ENCODE peak calls at places on chromosomes 11 and 22, in six cellular contexts. One of them, this sample, is unnamed. For H3K4me1, the result is how much of the 10 kb centered on the place peaks cover.

GRCh38 chr22:32896951-32897350 is 95.4 kb downstream of the TIMP3 start:
- DNase-seq in Peyer's patch: no peak
- DNase-seq in stomach: no peak
- DNase-seq in heart right ventricle: no peak
- DNase-seq in MM.1S: no peak
- DNase-seq in transverse colon: no peak
- DNase-seq in this sample: no peak

GRCh38 chr11:58060939-58061672 is 30.4 kb downstream of the OR6Q1 start:
- DNase-seq in Peyer's patch: no peak
- DNase-seq in stomach: no peak
- DNase-seq in heart right ventricle: no peak
- DNase-seq in MM.1S: no peak
- DNase-seq in transverse colon: no peak
- DNase-seq in this sample: no peak

GRCh38 chr11:46948378-46949131 is 12.0 kb downstream of the CSTPP1 start:
- DNase-seq in Peyer's patch: no peak
- DNase-seq in stomach: no peak
- DNase-seq in heart right ventricle: no peak
- DNase-seq in MM.1S: no peak
- DNase-seq in transverse colon: peak
- DNase-seq in this sample: no peak

GRCh38 chr11:109552376-109552775 is 130.4 kb downstream of the C11orf87 start:
- DNase-seq in Peyer's patch: no peak
- DNase-seq in stomach: no peak
- DNase-seq in heart right ventricle: no peak
- DNase-seq in MM.1S: no peak
- DNase-seq in transverse colon: no peak
- DNase-seq in this sample: no peak

GRCh38 chr11:100525635-100526034 is 161.5 kb upstream of the ARHGAP42 start:
- DNase-seq in Peyer's patch: no peak
- DNase-seq in stomach: no peak
- DNase-seq in heart right ventricle: no peak
- DNase-seq in MM.1S: no peak
- DNase-seq in transverse colon: no peak
- DNase-seq in this sample: no peak

GRCh38 chr11:64086263-64086938 is 50.7 kb downstream of the FLRT1 start:
- DNase-seq in Peyer's patch: no peak
- DNase-seq in stomach: peak
- DNase-seq in heart right ventricle: peak
- DNase-seq in MM.1S: no peak
- DNase-seq in transverse colon: peak
- DNase-seq in this sample: no peak

GRCh38 chr11:3126207-3126865 is 38.8 kb downstream of the OSBPL5 start:
- DNase-seq in Peyer's patch: peak
- DNase-seq in stomach: no peak
- DNase-seq in heart right ventricle: peak
- DNase-seq in MM.1S: no peak
- DNase-seq in transverse colon: peak
- DNase-seq in this sample: no peak

GRCh38 chr22:32204856-32205722 is at the start of gene RFPL2:
- DNase-seq in Peyer's patch: peak
- DNase-seq in stomach: no peak
- DNase-seq in heart right ventricle: no peak
- DNase-seq in MM.1S: no peak
- DNase-seq in transverse colon: peak
- DNase-seq in this sample: no peak

GRCh38 chr11:132623496-132623895 is 908.8 kb downstream of the OPCML start:
- DNase-seq in Peyer's patch: no peak
- DNase-seq in stomach: no peak
- DNase-seq in heart right ventricle: no peak
- DNase-seq in MM.1S: no peak
- DNase-seq in transverse colon: no peak
- DNase-seq in this sample: no peak

GRCh38 chr11:7595016-7595869 is 78.1 kb downstream of the CYB5R2 start:
- DNase-seq in Peyer's patch: no peak
- DNase-seq in stomach: no peak
- DNase-seq in heart right ventricle: no peak
- DNase-seq in MM.1S: no peak
- DNase-seq in transverse colon: no peak
- DNase-seq in this sample: no peak

GRCh38 chr11:117443269-117444186 is 115.9 kb downstream of the CEP164 start:
- DNase-seq in Peyer's patch: peak
- DNase-seq in stomach: peak
- DNase-seq in heart right ventricle: peak
- DNase-seq in MM.1S: no peak
- DNase-seq in transverse colon: peak
- DNase-seq in this sample: no peak

GRCh38 chr11:42766191-42766590 is 545.6 kb upstream of the API5 start:
- DNase-seq in Peyer's patch: no peak
- DNase-seq in stomach: no peak
- DNase-seq in heart right ventricle: no peak
- DNase-seq in MM.1S: no peak
- DNase-seq in transverse colon: no peak
- DNase-seq in this sample: no peak

GRCh38 chr11:3138178-3139085 is 26.7 kb downstream of the OSBPL5 start:
- DNase-seq in Peyer's patch: no peak
- DNase-seq in stomach: no peak
- DNase-seq in heart right ventricle: no peak
- DNase-seq in MM.1S: no peak
- DNase-seq in transverse colon: no peak
- DNase-seq in this sample: no peak

GRCh38 chr11:69640995-69641581 is at the start of gene CCND1:
- DNase-seq in Peyer's patch: peak
- DNase-seq in stomach: peak
- DNase-seq in heart right ventricle: peak
- DNase-seq in MM.1S: peak
- DNase-seq in transverse colon: peak
- DNase-seq in this sample: peak

GRCh38 chr22:25027959-25028840 is 75.7 kb downstream of the KIAA1671 start:
- DNase-seq in Peyer's patch: peak
- DNase-seq in stomach: no peak
- DNase-seq in heart right ventricle: peak
- DNase-seq in MM.1S: no peak
- DNase-seq in transverse colon: peak
- DNase-seq in this sample: no peak

GRCh38 chr11:58628446-58628845 is 6.0 kb downstream of the CNTF start:
- DNase-seq in Peyer's patch: no peak
- DNase-seq in stomach: no peak
- DNase-seq in heart right ventricle: peak
- DNase-seq in MM.1S: no peak
- DNase-seq in transverse colon: no peak
- DNase-seq in this sample: no peak

GRCh38 chr11:12434255-12434654 is 56.9 kb downstream of the PARVA start:
- DNase-seq in Peyer's patch: no peak
- DNase-seq in stomach: no peak
- DNase-seq in heart right ventricle: no peak
- DNase-seq in MM.1S: no peak
- DNase-seq in transverse colon: no peak
- DNase-seq in this sample: no peak

GRCh38 chr11:62054484-62055121 is 69.2 kb upstream of the INCENP start:
- DNase-seq in Peyer's patch: peak
- DNase-seq in stomach: peak
- DNase-seq in heart right ventricle: no peak
- DNase-seq in MM.1S: peak
- DNase-seq in transverse colon: peak
- DNase-seq in this sample: no peak

GRCh38 chr11:104917259-104918112 is 19.2 kb upstream of the CASP12 start:
- DNase-seq in Peyer's patch: no peak
- DNase-seq in stomach: no peak
- DNase-seq in heart right ventricle: no peak
- DNase-seq in MM.1S: no peak
- DNase-seq in transverse colon: no peak
- DNase-seq in this sample: no peak

GRCh38 chr11:131724436-131724995 is 354.1 kb downstream of the NTM start:
- DNase-seq in Peyer's patch: no peak
- DNase-seq in stomach: no peak
- DNase-seq in heart right ventricle: no peak
- DNase-seq in MM.1S: no peak
- DNase-seq in transverse colon: no peak
- DNase-seq in this sample: no peak

GRCh38 chr11:7637447-7638157 is 35.7 kb downstream of the CYB5R2 start:
- DNase-seq in Peyer's patch: no peak
- DNase-seq in stomach: no peak
- DNase-seq in heart right ventricle: peak
- DNase-seq in MM.1S: no peak
- DNase-seq in transverse colon: no peak
- DNase-seq in this sample: no peak

GRCh38 chr11:126992065-126992803 is 8.3 kb downstream of the KIRREL3 start:
- DNase-seq in Peyer's patch: no peak
- DNase-seq in stomach: no peak
- DNase-seq in heart right ventricle: no peak
- DNase-seq in MM.1S: no peak
- DNase-seq in transverse colon: no peak
- DNase-seq in this sample: no peak

GRCh38 chr11:126992804-126993111 is 7.8 kb downstream of the KIRREL3 start:
- DNase-seq in Peyer's patch: no peak
- DNase-seq in stomach: no peak
- DNase-seq in heart right ventricle: no peak
- DNase-seq in MM.1S: no peak
- DNase-seq in transverse colon: no peak
- DNase-seq in this sample: no peak

GRCh38 chr11:126990716-126991480 is 9.7 kb downstream of the KIRREL3 start:
- DNase-seq in Peyer's patch: no peak
- DNase-seq in stomach: no peak
- DNase-seq in heart right ventricle: no peak
- DNase-seq in MM.1S: no peak
- DNase-seq in transverse colon: no peak
- DNase-seq in this sample: no peak

GRCh38 chr11:126989942-126990715 is 10.4 kb downstream of the KIRREL3 start:
- DNase-seq in Peyer's patch: peak
- DNase-seq in stomach: peak
- DNase-seq in heart right ventricle: peak
- DNase-seq in MM.1S: peak
- DNase-seq in transverse colon: peak
- DNase-seq in this sample: peak

DNA sequence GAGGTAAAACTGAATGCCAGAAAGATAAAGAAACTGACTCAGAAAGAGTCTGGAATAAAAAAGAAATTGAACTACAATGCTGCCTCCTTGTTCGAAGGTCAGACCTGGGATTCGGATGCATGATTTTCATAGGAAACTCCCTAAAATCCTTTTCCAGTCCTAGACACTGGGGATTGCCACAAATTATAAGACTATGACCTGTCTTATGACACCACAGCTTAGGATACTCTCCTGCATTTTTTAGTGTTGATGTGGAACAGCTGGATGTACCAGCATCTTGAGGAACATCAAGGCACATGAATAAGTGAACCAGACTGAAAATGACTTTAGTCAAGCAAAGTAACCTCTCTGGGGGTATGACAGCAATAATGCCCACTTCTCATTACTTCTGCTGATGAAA is 9.0 kb downstream of the KIRREL3 start:
- DNase-seq in Peyer's patch: no peak
- DNase-seq in stomach: no peak
- DNase-seq in heart right ventricle: no peak
- DNase-seq in MM.1S: no peak
- DNase-seq in transverse colon: no peak
- DNase-seq in this sample: no peak
- H3K4me1 ChIP-seq in Peyer's patch: under half
- H3K4me1 ChIP-seq in stomach: under half
- H3K4me1 ChIP-seq in heart right ventricle: under half
- H3K4me1 ChIP-seq in MM.1S: under half
- H3K4me1 ChIP-seq in transverse colon: under half
- H3K4me1 ChIP-seq in this sample: under half

GRCh38 chr22:30892731-30893221 is 75.8 kb downstream of the MORC2 start:
- DNase-seq in Peyer's patch: no peak
- DNase-seq in stomach: peak
- DNase-seq in heart right ventricle: no peak
- DNase-seq in MM.1S: no peak
- DNase-seq in transverse colon: no peak
- DNase-seq in this sample: no peak

GRCh38 chr22:30893434-30894370 is 74.9 kb downstream of the MORC2 start:
- DNase-seq in Peyer's patch: no peak
- DNase-seq in stomach: peak
- DNase-seq in heart right ventricle: no peak
- DNase-seq in MM.1S: no peak
- DNase-seq in transverse colon: peak
- DNase-seq in this sample: no peak

GRCh38 chr22:30892286-30892685 is 76.3 kb downstream of the MORC2 start:
- DNase-seq in Peyer's patch: peak
- DNase-seq in stomach: peak
- DNase-seq in heart right ventricle: peak
- DNase-seq in MM.1S: no peak
- DNase-seq in transverse colon: no peak
- DNase-seq in this sample: no peak

GRCh38 chr22:30891781-30892180 is 76.8 kb downstream of the MORC2 start:
- DNase-seq in Peyer's patch: no peak
- DNase-seq in stomach: no peak
- DNase-seq in heart right ventricle: no peak
- DNase-seq in MM.1S: no peak
- DNase-seq in transverse colon: no peak
- DNase-seq in this sample: no peak

GRCh38 chr22:30894371-30894740 is 74.2 kb downstream of the MORC2 start:
- DNase-seq in Peyer's patch: no peak
- DNase-seq in stomach: no peak
- DNase-seq in heart right ventricle: no peak
- DNase-seq in MM.1S: no peak
- DNase-seq in transverse colon: no peak
- DNase-seq in this sample: no peak
- H3K27ac ChIP-seq in Peyer's patch: no peak
- H3K27ac ChIP-seq in stomach: no peak
- H3K27ac ChIP-seq in heart right ventricle: no peak
- H3K27ac ChIP-seq in MM.1S: no peak
- H3K27ac ChIP-seq in transverse colon: no peak
- H3K27ac ChIP-seq in this sample: no peak

GRCh38 chr22:20551805-20552449 is 44.5 kb downstream of the MED15 start:
- DNase-seq in Peyer's patch: no peak
- DNase-seq in stomach: no peak
- DNase-seq in heart right ventricle: peak
- DNase-seq in MM.1S: no peak
- DNase-seq in transverse colon: no peak
- DNase-seq in this sample: no peak
- H3K4me1 ChIP-seq in Peyer's patch: under half
- H3K4me1 ChIP-seq in stomach: half or more
- H3K4me1 ChIP-seq in heart right ventricle: half or more
- H3K4me1 ChIP-seq in MM.1S: under half
- H3K4me1 ChIP-seq in transverse colon: under half
- H3K4me1 ChIP-seq in this sample: half or more

GRCh38 chr11:9176550-9176949 is 85.2 kb upstream of the SCUBE2 start:
- DNase-seq in Peyer's patch: no peak
- DNase-seq in stomach: no peak
- DNase-seq in heart right ventricle: no peak
- DNase-seq in MM.1S: no peak
- DNase-seq in transverse colon: no peak
- DNase-seq in this sample: no peak

GRCh38 chr11:9176136-9176535 is 84.7 kb upstream of the SCUBE2 start:
- DNase-seq in Peyer's patch: no peak
- DNase-seq in stomach: no peak
- DNase-seq in heart right ventricle: no peak
- DNase-seq in MM.1S: no peak
- DNase-seq in transverse colon: no peak
- DNase-seq in this sample: no peak

GRCh38 chr11:9179141-9179540 is 86.0 kb downstream of the DENND5A start:
- DNase-seq in Peyer's patch: no peak
- DNase-seq in stomach: no peak
- DNase-seq in heart right ventricle: no peak
- DNase-seq in MM.1S: no peak
- DNase-seq in transverse colon: no peak
- DNase-seq in this sample: no peak

GRCh38 chr11:9178716-9179115 is 86.4 kb downstream of the DENND5A start:
- DNase-seq in Peyer's patch: no peak
- DNase-seq in stomach: no peak
- DNase-seq in heart right ventricle: no peak
- DNase-seq in MM.1S: no peak
- DNase-seq in transverse colon: no peak
- DNase-seq in this sample: no peak

GRCh38 chr11:9180784-9181183 is 84.4 kb downstream of the DENND5A start:
- DNase-seq in Peyer's patch: no peak
- DNase-seq in stomach: no peak
- DNase-seq in heart right ventricle: no peak
- DNase-seq in MM.1S: no peak
- DNase-seq in transverse colon: no peak
- DNase-seq in this sample: no peak
- H3K27ac ChIP-seq in Peyer's patch: no peak
- H3K27ac ChIP-seq in stomach: no peak
- H3K27ac ChIP-seq in heart right ventricle: no peak
- H3K27ac ChIP-seq in MM.1S: no peak
- H3K27ac ChIP-seq in transverse colon: no peak
- H3K27ac ChIP-seq in this sample: no peak